ENCODE peak calls at places on chromosomes 16 and 17, in six cellular contexts. P is mucosa of descending colon; G is natural killer cell; J is naive B cell; T is foreskin keratinocyte; L is activated CD8-positive, alpha-beta T cell treated with anti-CD3 and anti-CD28 coated beads for 36 hours. R is an unnamed sample.

GRCh38 chr16:714558-715447 is at the start of gene METRN:
- ATAC-seq in G (peak), J (peak), P (peak), T (peak), L (peak), R (peak)

GRCh38 chr16:47323241-47323640 is 137.6 kb downstream of the ITFG1 start:
- ATAC-seq in P (no peak), T (no peak), G (no peak), J (no peak), L (no peak), R (no peak)

GRCh38 chr17:37546242-37546641 is 56.6 kb downstream of the DUSP14 start:
- ATAC-seq in G (no peak), L (no peak), P (no peak), J (no peak), T (no peak), R (no peak)

GRCh38 chr17:9035249-9035648 is 13.9 kb downstream of the NTN1 start:
- ATAC-seq in L (no peak), G (no peak), P (no peak), T (no peak), J (no peak), R (no peak)

GRCh38 chr16:56970934-56971767 is 9.4 kb downstream of the CETP start:
- ATAC-seq in T (no peak), P (peak), G (no peak), J (peak), L (no peak), R (peak)

GRCh38 chr16:74667215-74667765 is 613 bp upstream of the RFWD3 start:
- ATAC-seq in G (no peak), L (peak), T (no peak), J (no peak), P (no peak), R (no peak)

GRCh38 chr17:65536573-65537342 is 24.7 kb downstream of the AXIN2 start:
- ATAC-seq in G (no peak), T (no peak), L (no peak), P (no peak), J (no peak), R (no peak)

GRCh38 chr17:18246880-18247612 is 11.5 kb downstream of the FLII start:
- ATAC-seq in G (peak), T (peak), L (peak), J (peak), P (peak), R (peak)

GRCh38 chr17:58364270-58364942 is 12.4 kb upstream of the SUPT4H1 start:
- ATAC-seq in G (no peak), L (no peak), P (peak), J (no peak), T (peak), R (no peak)

GRCh38 chr17:7130626-7131467 is 16.2 kb upstream of the ASGR2 start:
- ATAC-seq in J (no peak), L (no peak), P (no peak), G (no peak), T (no peak), R (no peak)

GRCh38 chr16:53150769-53151168 is 96.0 kb downstream of the CHD9 start:
- ATAC-seq in J (no peak), L (no peak), T (no peak), P (no peak), G (no peak), R (no peak)

GRCh38 chr17:14756469-14756868 is 455.6 kb downstream of the HS3ST3B1 start:
- ATAC-seq in J (no peak), L (no peak), P (no peak), T (no peak), G (no peak), R (no peak)